ENCODE peak calls at places on chromosomes 2 and 18, in five cellular contexts. Q is AG09319, T is dorsolateral prefrontal cortex, A is RKO, F is T-helper 9 cell. O is an unnamed sample.

GRCh38 chr2:29238497-29238896 is 123.3 kb downstream of the CLIP4 start:
- DNase-seq in Q (no peak), T (no peak), A (peak), F (no peak), O (peak)

GRCh38 chr2:119066272-119066804 is 92.2 kb downstream of the C1QL2 start:
- DNase-seq in Q (no peak), T (no peak), A (peak), F (no peak), O (no peak)

GRCh38 chr2:174176898-174177297 is 71.4 kb downstream of the OLA1 start:
- DNase-seq in Q (no peak), T (no peak), A (peak), F (no peak), O (no peak)

GRCh38 chr2:65045651-65046050 is 10.6 kb upstream of the CEP68 start:
- DNase-seq in Q (no peak), T (no peak), A (no peak), F (no peak), O (peak)

GRCh38 chr18:9513971-9514512 is 38.7 kb downstream of the RALBP1 start:
- DNase-seq in Q (no peak), T (no peak), A (no peak), F (no peak), O (peak)

GRCh38 chr18:57666818-57667497 is 45.3 kb upstream of the NARS1 start:
- DNase-seq in Q (peak), T (no peak), A (no peak), F (no peak), O (no peak)

GRCh38 chr18:35389095-35389618 is 12.0 kb upstream of the ZNF396 start:
- DNase-seq in Q (peak), T (no peak), A (no peak), F (no peak), O (peak)

GRCh38 chr2:200356794-200357472 is 50.4 kb downstream of the SPATS2L start:
- DNase-seq in Q (no peak), T (no peak), A (no peak), F (no peak), O (peak)

GRCh38 chr18:50301074-50301473 is 13.6 kb upstream of the CXXC1 start:
- DNase-seq in Q (no peak), T (no peak), A (no peak), F (no peak), O (no peak)

GRCh38 chr18:65943268-65943667 is 192.5 kb downstream of the CDH7 start:
- DNase-seq in Q (no peak), T (no peak), A (no peak), F (no peak), O (no peak)

GRCh38 chr2:86293612-86294011 is 43.8 kb downstream of the REEP1 start:
- DNase-seq in Q (no peak), T (no peak), A (peak), F (no peak), O (no peak)

GRCh38 chr2:166610180-166610919 is 116.3 kb upstream of the SCN7A start:
- DNase-seq in Q (no peak), T (no peak), A (no peak), F (no peak), O (no peak)

GRCh38 chr2:76965772-76966171 is 556.4 kb downstream of the LRRTM4 start:
- DNase-seq in Q (no peak), T (no peak), A (no peak), F (no peak), O (no peak)

GRCh38 chr2:235270951-235271350 is 222.9 kb upstream of the AGAP1 start:
- DNase-seq in Q (no peak), T (no peak), A (no peak), F (no peak), O (peak)

GRCh38 chr2:59997371-59997770 is 556.1 kb downstream of the BCL11A start:
- DNase-seq in Q (no peak), T (no peak), A (no peak), F (no peak), O (no peak)

GRCh38 chr18:48740068-48740440 is 201.2 kb downstream of the CTIF start:
- DNase-seq in Q (no peak), T (no peak), A (no peak), F (no peak), O (no peak)

GRCh38 chr2:221492606-221493005 is 79.5 kb downstream of the EPHA4 start:
- DNase-seq in Q (no peak), T (no peak), A (no peak), F (no peak), O (no peak)

GRCh38 chr2:134982603-134983002 is 64.0 kb downstream of the CCNT2 start:
- DNase-seq in Q (no peak), T (no peak), A (no peak), F (no peak), O (no peak)

GRCh38 chr2:28094794-28095193 is 204.3 kb downstream of the BABAM2 start:
- DNase-seq in Q (no peak), T (no peak), A (no peak), F (no peak), O (no peak)

GRCh38 chr2:16171425-16171920 is 231.1 kb downstream of the MYCN start:
- DNase-seq in Q (no peak), T (no peak), A (no peak), F (no peak), O (no peak)

GRCh38 chr2:173648816-173649215 is 294.1 kb downstream of the CDCA7 start:
- DNase-seq in Q (no peak), T (no peak), A (no peak), F (no peak), O (no peak)

GRCh38 chr2:3490191-3491158 is 28.9 kb downstream of the ADI1 start:
- DNase-seq in Q (no peak), T (no peak), A (no peak), F (no peak), O (peak)

GRCh38 chr2:74372674-74373073 is 7.4 kb downstream of the DCTN1 start:
- DNase-seq in Q (no peak), T (no peak), A (no peak), F (no peak), O (no peak)

GRCh38 chr2:86703704-86704370 is 16.3 kb upstream of the RMND5A start:
- DNase-seq in Q (no peak), T (peak), A (peak), F (no peak), O (peak)

GRCh38 chr2:96024336-96025106 is 10.2 kb downstream of the GPAT2 start:
- DNase-seq in Q (no peak), T (no peak), A (no peak), F (no peak), O (no peak)

GRCh38 chr2:2810504-2810903 is 479.4 kb upstream of the MYT1L start:
- DNase-seq in Q (no peak), T (no peak), A (no peak), F (no peak), O (no peak)

GRCh38 chr2:112690853-112691390 is 29.9 kb upstream of the NT5DC4 start:
- DNase-seq in Q (no peak), T (peak), A (peak), F (peak), O (peak)

GRCh38 chr18:62717059-62717849 is 1.9 kb downstream of the PHLPP1 start:
- DNase-seq in Q (no peak), T (peak), A (peak), F (peak), O (no peak)

GRCh38 chr2:160429248-160430000 is 64.2 kb downstream of the RBMS1 start:
- DNase-seq in Q (no peak), T (no peak), A (peak), F (no peak), O (peak)

GRCh38 chr2:95061601-95062183 is 36.2 kb downstream of the MAL start:
- DNase-seq in Q (no peak), T (peak), A (no peak), F (no peak), O (no peak)

GRCh38 chr2:239001794-239002193 is 153.9 kb downstream of the TWIST2 start:
- DNase-seq in Q (no peak), T (no peak), A (no peak), F (no peak), O (no peak)